ENCODE peak calls at places on chromosomes 6 and 20, in ten cellular contexts. C, P, D, X, T, I, U, H, F and R are unnamed samples.

GRCh38 chr6:149683256-149683860 is 34.5 kb downstream of the LATS1 start:
- DNase-seq in C (no peak), X (no peak), F (no peak), H (no peak), I (no peak), U (no peak), D (no peak), P (no peak), T (peak), R (no peak)

GRCh38 chr6:44284119-44284518 is 13.9 kb downstream of the TMEM151B start:
- DNase-seq in U (no peak), P (peak), C (no peak), I (no peak), T (no peak), X (no peak), H (no peak), F (no peak), D (no peak), R (no peak)

GRCh38 chr6:42467651-42468050 is 15.9 kb upstream of the TRERF1 start:
- DNase-seq in T (no peak), X (no peak), F (no peak), I (no peak), C (no peak), U (no peak), H (no peak), P (no peak), D (no peak), R (no peak)

GRCh38 chr6:36860126-36860525 is 14.5 kb downstream of the PPIL1 start:
- DNase-seq in C (no peak), D (no peak), F (no peak), H (no peak), X (no peak), I (no peak), U (no peak), T (no peak), P (no peak), R (no peak)

GRCh38 chr6:152948150-152948768 is 34.6 kb downstream of the FBXO5 start:
- DNase-seq in C (no peak), D (peak), F (peak), P (peak), U (peak), H (no peak), I (no peak), T (peak), X (no peak), R (no peak)

GRCh38 chr6:11229267-11230043 is 3.0 kb downstream of the NEDD9 start:
- DNase-seq in U (no peak), C (no peak), H (no peak), X (no peak), T (no peak), F (peak), P (no peak), D (peak), I (no peak), R (no peak)

GRCh38 chr6:26336355-26337198 is 28.4 kb upstream of the BTN3A2 start:
- DNase-seq in C (no peak), D (no peak), T (no peak), P (peak), F (no peak), U (no peak), H (no peak), X (no peak), I (no peak), R (no peak)

GRCh38 chr6:46757206-46757564 is 10.5 kb downstream of the ANKRD66 start:
- DNase-seq in U (no peak), I (no peak), P (no peak), T (no peak), H (peak), X (no peak), D (no peak), F (no peak), C (no peak), R (no peak)

GRCh38 chr6:74870403-74870802 is 335.4 kb downstream of the COL12A1 start:
- DNase-seq in P (no peak), X (no peak), T (no peak), U (no peak), H (no peak), I (no peak), C (no peak), F (peak), D (peak), R (no peak)

GRCh38 chr20:37986873-37987601 is 46.2 kb downstream of the TTI1 start:
- DNase-seq in P (no peak), U (no peak), H (peak), C (no peak), D (peak), F (peak), X (peak), T (peak), I (no peak), R (no peak)

GRCh38 chr6:156718647-156719394 is 58.4 kb upstream of the ARID1B start:
- DNase-seq in D (peak), C (no peak), H (peak), U (no peak), X (peak), F (peak), P (no peak), I (no peak), T (peak), R (no peak)

GRCh38 chr20:46293084-46293483 is 15.2 kb downstream of the CDH22 start:
- DNase-seq in X (no peak), F (peak), U (no peak), C (no peak), I (no peak), T (no peak), H (peak), D (peak), P (peak), R (no peak)

GRCh38 chr6:14272111-14273085 is 154.8 kb downstream of the CD83 start:
- DNase-seq in U (no peak), I (no peak), D (no peak), X (no peak), P (no peak), C (no peak), T (no peak), H (no peak), F (no peak), R (no peak)

GRCh38 chr6:121811106-121811505 is 375.7 kb downstream of the GJA1 start:
- DNase-seq in T (no peak), F (no peak), I (no peak), P (no peak), U (no peak), D (no peak), X (no peak), C (no peak), H (no peak), R (no peak)

GRCh38 chr6:22828179-22829062 is 259.1 kb downstream of the HDGFL1 start:
- DNase-seq in D (peak), F (peak), C (no peak), I (no peak), T (peak), H (peak), U (no peak), P (no peak), X (no peak), R (peak)

GRCh38 chr20:19973920-19974620 is 43.1 kb upstream of the NAA20 start:
- DNase-seq in X (peak), P (peak), I (no peak), H (no peak), F (no peak), D (peak), U (no peak), C (no peak), T (no peak), R (no peak)

GRCh38 chr20:22691369-22692118 is 107.2 kb upstream of the FOXA2 start:
- DNase-seq in T (peak), F (peak), I (peak), C (peak), U (peak), H (peak), P (peak), D (peak), X (peak), R (no peak)

GRCh38 chr6:12243169-12243568 is 47.0 kb upstream of the EDN1 start:
- DNase-seq in C (no peak), T (no peak), F (no peak), H (no peak), I (no peak), U (no peak), P (no peak), D (no peak), X (no peak), R (no peak)

GRCh38 chr6:115908906-115909559 is 151.7 kb downstream of the FRK start:
- DNase-seq in F (no peak), T (no peak), D (no peak), H (no peak), U (no peak), X (no peak), C (no peak), I (no peak), P (no peak), R (no peak)

GRCh38 chr6:101806241-101806640 is 412.7 kb downstream of the GRIK2 start:
- DNase-seq in U (no peak), T (no peak), F (no peak), H (no peak), C (no peak), D (no peak), P (no peak), I (no peak), X (no peak), R (no peak)

GRCh38 chr6:129749749-129750120 is 39.8 kb upstream of the ARHGAP18 start:
- DNase-seq in X (no peak), D (no peak), F (no peak), H (no peak), U (no peak), I (peak), C (no peak), T (no peak), P (peak), R (no peak)

GRCh38 chr6:143018955-143019354 is 41.7 kb upstream of the AIG1 start:
- DNase-seq in H (no peak), C (no peak), D (no peak), F (no peak), U (no peak), X (no peak), P (no peak), T (no peak), I (no peak), R (no peak)

GRCh38 chr20:8144282-8145245 is 12.5 kb downstream of the PLCB1 start:
- DNase-seq in I (no peak), X (no peak), F (peak), H (peak), D (no peak), C (no peak), U (no peak), T (no peak), P (peak), R (no peak)

GRCh38 chr6:28695671-28696537 is 170.2 kb downstream of the GPX5 start:
- DNase-seq in I (no peak), T (no peak), F (peak), U (no peak), X (no peak), H (peak), C (no peak), P (no peak), D (no peak), R (no peak)

GRCh38 chr20:50788045-50788867 is 6.6 kb upstream of the BCAS4 start:
- DNase-seq in C (no peak), F (no peak), T (peak), P (no peak), X (no peak), I (no peak), U (no peak), H (peak), D (peak), R (no peak)

GRCh38 chr20:10218536-10219451 is at the start of gene SNAP25:
- DNase-seq in H (peak), D (peak), U (no peak), I (peak), P (no peak), T (peak), X (no peak), F (peak), C (peak), R (peak)

GRCh38 chr6:28263946-28264345 is 3.0 kb upstream of the ZSCAN26 start:
- DNase-seq in F (no peak), P (no peak), D (no peak), H (no peak), X (no peak), T (no peak), I (no peak), U (no peak), C (no peak), R (no peak)